ENCODE peak calls at places on chromosome 13, in nine cellular contexts. W is tibial artery; T is mesenteric fat pad; U is endothelial cell; X is fibroblast of the conjunctiva; A is stimulated activated CD4-positive, alpha-beta T cell treated with anti-CD3 and anti-CD28 coated beads, Interleukin-15, amount 100 ng/mL, for 1 hour; G is central memory CD4-positive, alpha-beta T cell; I is neural crest cell; E is activated naive CD4-positive, alpha-beta T cell treated with anti-CD3 and anti-CD28 coated beads for 36 hours. R is an unnamed sample.

GRCh38 chr13:102597029-102598015 is 536 bp downstream of the TPP2 start:
- DNase-seq in W (peak; percentile 70), T (no peak), U (peak; percentile 39), X (no peak), A (no peak), G (no peak), I (peak; percentile 17), E (peak; percentile 25), R (no peak)

GRCh38 chr13:80011448-80012212 is 329.3 kb downstream of the SPRY2 start:
- DNase-seq in W (no peak), T (no peak), U (no peak), X (no peak), A (no peak), G (no peak), I (no peak), E (no peak), R (no peak)

GRCh38 chr13:96089749-96090239 is at the start of gene HS6ST3:
- DNase-seq in W (peak; percentile 72), T (no peak), U (peak; percentile 40), X (no peak), A (no peak), G (no peak), I (peak; percentile 20), E (no peak), R (no peak)

GRCh38 chr13:24362435-24362951 is 53.1 kb downstream of the C1QTNF9 start:
- DNase-seq in W (no peak), T (no peak), U (no peak), X (no peak), A (no peak), G (no peak), I (no peak), E (no peak), R (no peak)

GRCh38 chr13:20160346-20161274 is at the start of gene GJA3:
- DNase-seq in W (no peak), T (no peak), U (peak; percentile 21), X (no peak), A (no peak), G (peak; percentile 29), I (peak; percentile 23), E (peak; percentile 68), R (no peak)

GRCh38 chr13:80132741-80133601 is 208.0 kb downstream of the SPRY2 start:
- DNase-seq in W (peak; percentile 82), T (no peak), U (no peak), X (no peak), A (no peak), G (no peak), I (peak; percentile 23), E (no peak), R (no peak)

GRCh38 chr13:33633701-33634525 is 184.0 kb upstream of the RFC3 start:
- DNase-seq in W (no peak), T (no peak), U (no peak), X (no peak), A (no peak), G (no peak), I (peak; percentile 12), E (no peak), R (no peak)

GRCh38 chr13:30037306-30037705 is 186.9 kb upstream of the UBL3 start:
- DNase-seq in W (no peak), T (no peak), U (peak; percentile 21), X (no peak), A (no peak), G (no peak), I (no peak), E (no peak), R (no peak)

GRCh38 chr13:99356216-99357089 is 49.3 kb upstream of the GPR183 start:
- DNase-seq in W (no peak), T (no peak), U (no peak), X (peak; percentile 57), A (no peak), G (peak; percentile 93), I (no peak), E (peak; percentile 70), R (peak; percentile 31)

GRCh38 chr13:97188207-97188606 is 33.9 kb upstream of the MBNL2 start:
- DNase-seq in W (no peak), T (no peak), U (no peak), X (no peak), A (no peak), G (no peak), I (no peak), E (no peak), R (no peak)

GRCh38 chr13:23433171-23434153 is at the start of gene SACS:
- DNase-seq in W (no peak), T (peak; percentile 77), U (peak; percentile 43), X (no peak), A (no peak), G (no peak), I (peak; percentile 68), E (no peak), R (no peak)

GRCh38 chr13:77521194-77521593 is 14.3 kb upstream of the SCEL start:
- DNase-seq in W (no peak), T (no peak), U (no peak), X (no peak), A (no peak), G (no peak), I (no peak), E (no peak), R (no peak)

GRCh38 chr13:63336549-63336948 is 1920.9 kb upstream of the PCDH20 start:
- DNase-seq in W (no peak), T (no peak), U (no peak), X (no peak), A (no peak), G (no peak), I (no peak), E (no peak), R (no peak)

GRCh38 chr13:44322928-44323327 is 50.7 kb upstream of the SERP2 start:
- DNase-seq in W (no peak), T (no peak), U (no peak), X (no peak), A (no peak), G (no peak), I (no peak), E (no peak), R (no peak)

GRCh38 chr13:97574926-97575325 is 141.0 kb downstream of the RAP2A start:
- DNase-seq in W (no peak), T (no peak), U (peak; percentile 56), X (peak; percentile 10), A (no peak), G (no peak), I (no peak), E (peak; percentile 51), R (no peak)

GRCh38 chr13:94711561-94712286 is 621 bp downstream of the SOX21 start:
- DNase-seq in W (peak; percentile 63), T (no peak), U (no peak), X (no peak), A (no peak), G (no peak), I (peak; percentile 36), E (no peak), R (no peak)

GRCh38 chr13:110258876-110259631 is 47.9 kb downstream of the COL4A1 start:
- DNase-seq in W (no peak), T (no peak), U (no peak), X (no peak), A (no peak), G (no peak), I (no peak), E (no peak), R (no peak)

GRCh38 chr13:34884366-34884765 is 57.7 kb upstream of the NBEA start:
- DNase-seq in W (no peak), T (no peak), U (no peak), X (no peak), A (no peak), G (no peak), I (no peak), E (no peak), R (no peak)